ENCODE peak calls at places on chromosomes 3 and 15, in four cellular contexts. C, M, P and N are unnamed samples.

GRCh38 chr3:120451670-120452220 is 953 bp upstream of the FSTL1 start:
- DNase-seq in C (no peak), M (no peak), P (no peak), N (no peak)

GRCh38 chr3:193572426-193572908 is 17.8 kb upstream of the ATP13A4 start:
- DNase-seq in C (peak), M (peak), P (peak), N (peak)

GRCh38 chr3:194425399-194425798 is 26.3 kb upstream of the GP5 start:
- DNase-seq in C (no peak), M (no peak), P (no peak), N (no peak)

GRCh38 chr3:176953106-176954080 is 243.9 kb downstream of the TBL1XR1 start:
- DNase-seq in C (no peak), M (no peak), P (no peak), N (no peak)

GRCh38 chr3:151580592-151580991 is 119.7 kb upstream of the IGSF10 start:
- DNase-seq in C (no peak), M (no peak), P (no peak), N (no peak)

GRCh38 chr15:70522323-70522966 is 240.9 kb downstream of the UACA start:
- DNase-seq in C (no peak), M (no peak), P (no peak), N (no peak)

GRCh38 chr3:122886951-122887350 is 92.1 kb downstream of the SLC49A4 start:
- DNase-seq in C (no peak), M (no peak), P (no peak), N (no peak)

GRCh38 chr15:29270976-29271375 is 1.4 kb upstream of the NSMCE3 start:
- DNase-seq in C (no peak), M (no peak), P (no peak), N (no peak)

GRCh38 chr15:78565951-78566774 is 843 bp downstream of the CHRNA5 start:
- DNase-seq in C (peak), M (no peak), P (no peak), N (peak)

GRCh38 chr15:48147358-48147757 is 26.6 kb downstream of the SLC24A5 start:
- DNase-seq in C (peak), M (no peak), P (no peak), N (no peak)

GRCh38 chr15:47961401-47962090 is 159.2 kb upstream of the SLC24A5 start:
- DNase-seq in C (peak), M (no peak), P (no peak), N (peak)

GRCh38 chr3:187667526-187667925 is 2.7 kb downstream of the SST start:
- DNase-seq in C (no peak), M (no peak), P (no peak), N (no peak)

GRCh38 chr15:69280783-69281182 is 17.9 kb upstream of the PAQR5 start:
- DNase-seq in C (no peak), M (no peak), P (no peak), N (no peak)

GRCh38 chr3:67384790-67385397 is 269.5 kb downstream of the SUCLG2 start:
- DNase-seq in C (peak), M (no peak), P (peak), N (no peak)

GRCh38 chr3:16257304-16257703 is 7.4 kb downstream of the DPH3 start:
- DNase-seq in C (no peak), M (no peak), P (no peak), N (no peak)

GRCh38 chr3:112781611-112782010 is 65.1 kb downstream of the CD200R1L start:
- DNase-seq in C (no peak), M (no peak), P (no peak), N (no peak)

GRCh38 chr3:195251336-195252065 is 19.5 kb downstream of the XXYLT1 start:
- DNase-seq in C (no peak), M (no peak), P (no peak), N (no peak)

GRCh38 chr3:159760056-159760455 is 228.6 kb upstream of the IL12A start:
- DNase-seq in C (no peak), M (no peak), P (no peak), N (no peak)

GRCh38 chr3:155585384-155585783 is 159.5 kb downstream of the PLCH1 start:
- DNase-seq in C (no peak), M (no peak), P (no peak), N (no peak)